ENCODE peak calls at places on chromosomes 7 and 10, in ten cellular contexts. R, M, T, I, W, X, B, S, K and E are unnamed samples.

GRCh38 chr7:11831727-11832495 is at the start of gene THSD7A:
- DNase-seq in R (no peak), M (peak), T (peak), I (peak), W (no peak), X (no peak), B (peak), S (peak), K (peak), E (peak)

GRCh38 chr10:33413093-33413442 is 78.6 kb upstream of the NRP1 start:
- DNase-seq in R (no peak), M (no peak), T (no peak), I (no peak), W (no peak), X (no peak), B (no peak), S (no peak), K (no peak), E (no peak)

GRCh38 chr10:16518822-16519221 is 2.9 kb downstream of the C1QL3 start:
- DNase-seq in R (no peak), M (no peak), T (no peak), I (no peak), W (no peak), X (no peak), B (no peak), S (no peak), K (no peak), E (no peak)

GRCh38 chr10:88932539-88933256 is 19.9 kb downstream of the ACTA2 start:
- DNase-seq in R (no peak), M (no peak), T (peak), I (no peak), W (peak), X (no peak), B (peak), S (peak), K (peak), E (peak)

GRCh38 chr7:25025218-25025671 is 45.3 kb upstream of the OSBPL3 start:
- DNase-seq in R (no peak), M (no peak), T (no peak), I (no peak), W (no peak), X (no peak), B (peak), S (peak), K (no peak), E (no peak)

GRCh38 chr10:109308971-109309370 is 614.3 kb downstream of the XPNPEP1 start:
- DNase-seq in R (no peak), M (no peak), T (no peak), I (no peak), W (no peak), X (no peak), B (no peak), S (no peak), K (no peak), E (no peak)

GRCh38 chr7:24702674-24703235 is 54.5 kb downstream of the GSDME start:
- DNase-seq in R (no peak), M (no peak), T (no peak), I (no peak), W (no peak), X (no peak), B (no peak), S (no peak), K (no peak), E (peak)

GRCh38 chr10:119546009-119546408 is 3.5 kb upstream of the RGS10 start:
- DNase-seq in R (no peak), M (no peak), T (peak), I (no peak), W (no peak), X (no peak), B (no peak), S (no peak), K (no peak), E (no peak)

GRCh38 chr7:92735707-92736106 is 100.7 kb downstream of the CDK6 start:
- DNase-seq in R (no peak), M (no peak), T (no peak), I (no peak), W (no peak), X (no peak), B (no peak), S (no peak), K (no peak), E (no peak)

GRCh38 chr10:102402512-102402896 is 7.0 kb downstream of the NFKB2 start:
- DNase-seq in R (no peak), M (no peak), T (no peak), I (no peak), W (no peak), X (no peak), B (no peak), S (no peak), K (no peak), E (no peak)

GRCh38 chr7:69359003-69359555 is 239.2 kb upstream of the AUTS2 start:
- DNase-seq in R (no peak), M (no peak), T (no peak), I (no peak), W (no peak), X (no peak), B (no peak), S (no peak), K (no peak), E (no peak)

GRCh38 chr10:26799342-26799741 is 61.4 kb downstream of the ABI1 start:
- DNase-seq in R (no peak), M (no peak), T (no peak), I (no peak), W (no peak), X (peak), B (peak), S (no peak), K (no peak), E (peak)

GRCh38 chr7:69749358-69749757 is 151.1 kb downstream of the AUTS2 start:
- DNase-seq in R (no peak), M (no peak), T (no peak), I (no peak), W (no peak), X (no peak), B (no peak), S (no peak), K (no peak), E (no peak)

GRCh38 chr10:95445223-95445836 is 115.8 kb downstream of the SORBS1 start:
- DNase-seq in R (no peak), M (peak), T (peak), I (peak), W (peak), X (no peak), B (peak), S (peak), K (peak), E (peak)

GRCh38 chr10:53395449-53395848 is 622.9 kb upstream of the MBL2 start:
- DNase-seq in R (no peak), M (no peak), T (no peak), I (no peak), W (no peak), X (no peak), B (no peak), S (peak), K (no peak), E (no peak)

GRCh38 chr10:178208-178607 is 43.0 kb downstream of the ZMYND11 start:
- DNase-seq in R (no peak), M (no peak), T (no peak), I (no peak), W (no peak), X (no peak), B (no peak), S (peak), K (no peak), E (no peak)

DNA sequence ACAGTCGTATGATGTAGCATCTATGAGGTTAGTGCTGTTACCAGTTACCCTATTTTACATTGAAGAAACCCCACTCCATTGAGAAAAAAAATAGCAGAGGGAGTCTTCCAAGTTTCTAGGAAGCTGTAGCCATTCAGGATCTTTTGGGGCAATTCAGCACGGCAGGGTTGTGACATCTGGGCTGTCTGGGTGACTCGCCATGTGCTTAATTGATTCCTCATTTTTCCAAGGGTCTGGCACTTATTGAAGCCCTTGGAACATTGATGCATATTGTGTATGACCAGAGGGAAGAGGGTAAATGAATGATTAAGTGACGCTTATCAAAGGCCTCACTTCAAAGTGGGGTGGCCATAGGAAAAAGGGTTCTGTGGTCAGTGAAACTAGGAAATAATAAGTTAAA is 248.7 kb downstream of the ARHGAP12 start:
- DNase-seq in R (no peak), M (no peak), T (no peak), I (no peak), W (no peak), X (no peak), B (no peak), S (no peak), K (no peak), E (no peak)
- H3K4me3 ChIP-seq in R (no peak), M (no peak), T (no peak), I (no peak), W (no peak), X (no peak), B (no peak), S (no peak), K (no peak), E (no peak)

GRCh38 chr7:157766098-157766497 is 429.3 kb downstream of the DNAJB6 start:
- DNase-seq in R (no peak), M (no peak), T (no peak), I (no peak), W (no peak), X (no peak), B (no peak), S (no peak), K (no peak), E (no peak)
- TF ChIP-seq CTCF in R (no peak), M (no peak), T (no peak), I (no peak), W (no peak), X (no peak), B (no peak), S (no peak), K (no peak), E (no peak)

DNA sequence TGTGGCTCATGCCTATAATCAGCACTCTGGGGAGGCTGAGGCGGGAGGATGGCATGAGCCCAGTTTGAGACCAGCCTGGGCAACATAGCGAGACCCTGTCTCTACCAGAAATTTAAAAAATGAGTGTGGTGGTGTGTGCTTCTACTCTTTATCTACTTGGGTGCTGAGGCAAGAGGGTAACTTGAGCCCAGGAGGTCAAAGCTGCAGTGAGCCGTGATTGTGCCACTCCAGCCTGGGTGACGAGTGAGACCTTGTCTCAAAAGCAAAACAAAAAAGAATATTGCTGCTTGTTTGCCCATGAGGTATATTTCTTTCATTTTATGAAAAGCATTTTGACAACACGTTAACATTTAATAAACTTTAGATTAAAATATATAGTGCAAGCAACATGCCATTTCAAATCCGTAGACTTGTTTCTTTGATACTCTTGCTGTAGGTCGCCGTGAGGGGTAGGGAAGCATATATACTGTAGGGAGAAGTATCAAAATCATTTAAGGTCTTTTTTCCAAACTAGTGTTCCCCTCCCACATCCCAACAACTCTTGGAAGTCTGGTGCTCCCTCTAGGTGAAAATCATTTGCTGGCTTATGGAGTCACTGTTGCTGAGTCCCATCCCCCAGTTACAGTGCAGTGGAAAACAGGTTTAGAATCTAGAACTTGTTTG is 4.3 kb upstream of the LSMEM1 start:
- DNase-seq in R (no peak), M (no peak), T (no peak), I (no peak), W (no peak), X (no peak), B (no peak), S (no peak), K (no peak), E (no peak)
- TF ChIP-seq POLR2A in R (no peak), M (no peak), T (no peak), I (no peak), W (no peak), X (no peak), B (no peak), S (no peak), K (no peak), E (no peak)

GRCh38 chr10:21363087-21363752 is 162.3 kb downstream of the SKIDA1 start:
- DNase-seq in R (no peak), M (no peak), T (peak), I (no peak), W (no peak), X (no peak), B (no peak), S (peak), K (no peak), E (no peak)

GRCh38 chr10:21363753-21364104 is 161.8 kb downstream of the SKIDA1 start:
- DNase-seq in R (no peak), M (no peak), T (no peak), I (no peak), W (no peak), X (no peak), B (no peak), S (peak), K (no peak), E (no peak)

GRCh38 chr10:21368022-21368582 is 157.4 kb downstream of the SKIDA1 start:
- DNase-seq in R (no peak), M (no peak), T (no peak), I (no peak), W (no peak), X (no peak), B (no peak), S (peak), K (no peak), E (no peak)

GRCh38 chr10:21368728-21369425 is 156.6 kb downstream of the SKIDA1 start:
- DNase-seq in R (no peak), M (no peak), T (peak), I (no peak), W (no peak), X (no peak), B (no peak), S (no peak), K (peak), E (no peak)

DNA sequence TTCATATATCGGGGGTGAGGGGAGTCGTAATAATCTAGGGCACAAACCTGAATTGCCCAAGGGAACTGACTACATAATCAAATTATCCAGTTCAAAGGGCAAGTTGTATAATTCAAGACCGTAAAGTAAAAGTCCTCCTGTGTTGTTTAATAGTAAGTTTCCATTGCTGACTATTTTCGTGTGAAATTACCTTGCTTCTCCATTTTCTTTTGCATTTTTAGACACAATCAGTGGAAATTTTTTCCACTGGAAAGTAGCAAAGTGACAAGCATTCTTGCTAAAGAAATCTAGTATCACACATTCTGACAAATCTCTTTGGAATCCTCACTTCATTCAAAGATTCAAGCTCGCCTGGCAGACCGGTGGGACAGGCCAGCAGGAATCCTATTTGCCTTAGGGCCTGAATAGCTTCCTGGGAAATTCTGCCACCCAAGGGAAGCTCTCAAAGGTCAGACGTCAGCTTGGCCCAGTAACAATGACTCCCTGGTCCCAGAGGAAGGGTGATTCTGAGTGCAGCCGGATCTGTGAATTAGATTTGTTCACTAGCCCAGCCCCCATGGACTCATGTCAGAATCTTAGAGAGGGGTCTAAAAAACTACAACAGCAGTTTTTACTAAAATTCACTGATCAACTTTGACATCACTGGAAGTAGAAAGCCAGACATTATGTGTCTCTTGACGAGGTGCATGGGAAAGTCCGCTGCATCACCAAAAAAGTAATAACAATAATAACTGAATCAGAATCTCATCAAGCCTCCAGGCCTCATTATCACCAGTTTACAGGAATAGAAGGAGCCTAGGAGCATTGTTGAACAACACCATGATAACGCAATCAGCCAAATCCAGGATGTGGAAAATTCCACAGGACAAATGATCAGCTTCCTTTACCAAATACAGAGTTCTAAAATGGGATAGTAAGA is 161.0 kb downstream of the SKIDA1 start:
- DNase-seq in R (no peak), M (no peak), T (peak), I (no peak), W (no peak), X (no peak), B (no peak), S (peak), K (no peak), E (no peak)
- H3K4me3 ChIP-seq in R (no peak), M (no peak), T (no peak), I (no peak), W (no peak), X (no peak), B (no peak), S (peak), K (no peak), E (no peak)

GRCh38 chr7:29255839-29256782 is 61.5 kb downstream of the CHN2 start:
- DNase-seq in R (no peak), M (no peak), T (no peak), I (no peak), W (no peak), X (no peak), B (peak), S (no peak), K (no peak), E (no peak)
- TF ChIP-seq CTCF in R (no peak), M (no peak), T (no peak), I (no peak), W (no peak), X (no peak), B (no peak), S (no peak), K (no peak), E (no peak)

GRCh38 chr10:21525367-21526183 is at the start of gene SKIDA1:
- DNase-seq in R (no peak), M (peak), T (peak), I (peak), W (peak), X (no peak), B (peak), S (peak), K (peak), E (peak)
- TF ChIP-seq POLR2A in R (no peak), M (peak), T (no peak), I (peak), W (no peak), X (no peak), B (peak), S (peak), K (no peak), E (no peak)

GRCh38 chr10:11870461-11870780 is 47.3 kb downstream of the PROSER2 start:
- DNase-seq in R (no peak), M (no peak), T (no peak), I (no peak), W (no peak), X (no peak), B (no peak), S (no peak), K (no peak), E (no peak)

GRCh38 chr10:11871470-11871869 is 48.3 kb downstream of the PROSER2 start:
- DNase-seq in R (no peak), M (no peak), T (no peak), I (no peak), W (no peak), X (no peak), B (no peak), S (no peak), K (no peak), E (no peak)

GRCh38 chr10:11869211-11869610 is 46.1 kb downstream of the PROSER2 start:
- DNase-seq in R (no peak), M (no peak), T (no peak), I (no peak), W (no peak), X (no peak), B (no peak), S (no peak), K (no peak), E (peak)

GRCh38 chr10:11870900-11871407 is 47.8 kb downstream of the PROSER2 start:
- DNase-seq in R (no peak), M (no peak), T (no peak), I (no peak), W (no peak), X (no peak), B (no peak), S (no peak), K (no peak), E (no peak)

GRCh38 chr10:11869743-11870460 is 46.7 kb downstream of the PROSER2 start:
- DNase-seq in R (no peak), M (no peak), T (no peak), I (no peak), W (no peak), X (no peak), B (no peak), S (no peak), K (no peak), E (peak)
- H3K4me3 ChIP-seq in R (no peak), M (no peak), T (no peak), I (peak), W (no peak), X (no peak), B (no peak), S (no peak), K (no peak), E (no peak)